ENCODE peak calls at places on chromosomes 16 and 17, in five cellular contexts. One of them, this sample, is unnamed.
A peak's percentile ranks its signal among the peaks of the same experiment; 100 is the strongest.

GRCh38 chr17:51029568-51030463 is 90.9 kb downstream of the SPAG9 start:
- DNase-seq in fibroblast of lung: peak; percentile 73
- DNase-seq in mucosa of descending colon: no peak
- DNase-seq in heart left ventricle: no peak
- DNase-seq in BE2C: no peak
- DNase-seq in this sample: peak; percentile 20

GRCh38 chr17:2571523-2572303 is 21.7 kb upstream of the PAFAH1B1 start:
- DNase-seq in fibroblast of lung: no peak
- DNase-seq in BE2C: no peak
- DNase-seq in mucosa of descending colon: no peak
- DNase-seq in heart left ventricle: no peak
- DNase-seq in this sample: no peak

GRCh38 chr17:31584436-31585279 is 193.2 kb downstream of the RAB11FIP4 start:
- DNase-seq in BE2C: no peak
- DNase-seq in fibroblast of lung: no peak
- DNase-seq in heart left ventricle: no peak
- DNase-seq in mucosa of descending colon: no peak
- DNase-seq in this sample: no peak

GRCh38 chr17:633641-634091 is 81.0 kb downstream of the VPS53 start:
- DNase-seq in heart left ventricle: peak; percentile 22
- DNase-seq in mucosa of descending colon: no peak
- DNase-seq in BE2C: no peak
- DNase-seq in fibroblast of lung: no peak
- DNase-seq in this sample: no peak

GRCh38 chr17:27817731-27818130 is 17.4 kb upstream of the NOS2 start:
- DNase-seq in mucosa of descending colon: no peak
- DNase-seq in heart left ventricle: no peak
- DNase-seq in BE2C: no peak
- DNase-seq in fibroblast of lung: no peak
- DNase-seq in this sample: peak; percentile 25

GRCh38 chr17:71342726-71343125 is 778.1 kb upstream of the SOX9 start:
- DNase-seq in mucosa of descending colon: no peak
- DNase-seq in heart left ventricle: no peak
- DNase-seq in BE2C: no peak
- DNase-seq in fibroblast of lung: no peak
- DNase-seq in this sample: no peak

GRCh38 chr16:77849640-77850258 is 61.4 kb downstream of the VAT1L start:
- DNase-seq in mucosa of descending colon: no peak
- DNase-seq in heart left ventricle: no peak
- DNase-seq in BE2C: no peak
- DNase-seq in fibroblast of lung: no peak
- DNase-seq in this sample: no peak

GRCh38 chr17:7178973-7179316 is 225 bp downstream of the ASGR1 start:
- DNase-seq in heart left ventricle: no peak
- DNase-seq in mucosa of descending colon: no peak
- DNase-seq in fibroblast of lung: no peak
- DNase-seq in BE2C: no peak
- DNase-seq in this sample: no peak

GRCh38 chr16:52068447-52069074 is 478.4 kb downstream of the TOX3 start:
- DNase-seq in BE2C: peak; percentile 20
- DNase-seq in mucosa of descending colon: peak; percentile 64
- DNase-seq in heart left ventricle: no peak
- DNase-seq in fibroblast of lung: peak; percentile 20
- DNase-seq in this sample: no peak

GRCh38 chr17:55289978-55290377 is 25.2 kb downstream of the HLF start:
- DNase-seq in heart left ventricle: no peak
- DNase-seq in fibroblast of lung: peak; percentile 19
- DNase-seq in mucosa of descending colon: no peak
- DNase-seq in BE2C: no peak
- DNase-seq in this sample: no peak

GRCh38 chr17:1647802-1648581 is 1.7 kb downstream of the RILP start:
- DNase-seq in BE2C: peak; percentile 26
- DNase-seq in mucosa of descending colon: no peak
- DNase-seq in fibroblast of lung: no peak
- DNase-seq in heart left ventricle: peak; percentile 57
- DNase-seq in this sample: no peak

GRCh38 chr17:73170921-73171320 is 6.1 kb downstream of the SSTR2 start:
- DNase-seq in heart left ventricle: no peak
- DNase-seq in mucosa of descending colon: no peak
- DNase-seq in BE2C: no peak
- DNase-seq in fibroblast of lung: no peak
- DNase-seq in this sample: no peak

GRCh38 chr17:37476431-37477130 is 13.1 kb upstream of the DUSP14 start:
- DNase-seq in BE2C: no peak
- DNase-seq in mucosa of descending colon: peak; percentile 29
- DNase-seq in heart left ventricle: peak; percentile 35
- DNase-seq in fibroblast of lung: peak; percentile 68
- DNase-seq in this sample: no peak

GRCh38 chr16:90077757-90078593 is 844 bp upstream of the PRDM7 start:
- DNase-seq in BE2C: peak; percentile 52
- DNase-seq in fibroblast of lung: peak; percentile 42
- DNase-seq in heart left ventricle: no peak
- DNase-seq in mucosa of descending colon: peak; percentile 19
- DNase-seq in this sample: peak; percentile 49
- TF ChIP-seq CTCF in BE2C: peak; percentile 16
- TF ChIP-seq CTCF in fibroblast of lung: no peak
- TF ChIP-seq CTCF in heart left ventricle: no peak
- TF ChIP-seq CTCF in mucosa of descending colon: no peak
- TF ChIP-seq CTCF in this sample: no peak

GRCh38 chr17:56913867-56914640 is at the start of gene TRIM25:
- DNase-seq in heart left ventricle: peak; percentile 94
- DNase-seq in fibroblast of lung: peak; percentile 88
- DNase-seq in mucosa of descending colon: peak; percentile 98
- DNase-seq in BE2C: peak; percentile 93
- DNase-seq in this sample: peak; percentile 96
- H3K4me3 ChIP-seq in heart left ventricle: peak within 1 kb of the TSS; percentile 81
- H3K4me3 ChIP-seq in fibroblast of lung: peak within 1 kb of the TSS; percentile 90
- H3K4me3 ChIP-seq in mucosa of descending colon: peak within 1 kb of the TSS; percentile 69
- H3K4me3 ChIP-seq in BE2C: peak within 1 kb of the TSS; percentile 92
- H3K4me3 ChIP-seq in this sample: peak within 1 kb of the TSS; percentile 94

GRCh38 chr17:80474231-80474932 is 2.0 kb downstream of the NPTX1 start:
- DNase-seq in BE2C: no peak
- DNase-seq in mucosa of descending colon: no peak
- DNase-seq in fibroblast of lung: peak; percentile 44
- DNase-seq in heart left ventricle: no peak
- DNase-seq in this sample: peak; percentile 71
- TF ChIP-seq CTCF in BE2C: peak; percentile 31
- TF ChIP-seq CTCF in mucosa of descending colon: no peak
- TF ChIP-seq CTCF in fibroblast of lung: peak; percentile 11
- TF ChIP-seq CTCF in heart left ventricle: no peak
- TF ChIP-seq CTCF in this sample: no peak

GRCh38 chr17:16463341-16464000 is 28.5 kb downstream of the LRRC75A start:
- DNase-seq in mucosa of descending colon: peak; percentile 96
- DNase-seq in fibroblast of lung: peak; percentile 59
- DNase-seq in BE2C: peak; percentile 67
- DNase-seq in heart left ventricle: peak; percentile 60
- DNase-seq in this sample: peak; percentile 82
- H3K4me3 ChIP-seq in mucosa of descending colon: no peak overlapping the region
- H3K4me3 ChIP-seq in fibroblast of lung: no peak overlapping the region
- H3K4me3 ChIP-seq in BE2C: no peak overlapping the region
- H3K4me3 ChIP-seq in heart left ventricle: no peak overlapping the region
- H3K4me3 ChIP-seq in this sample: no peak overlapping the region

DNA sequence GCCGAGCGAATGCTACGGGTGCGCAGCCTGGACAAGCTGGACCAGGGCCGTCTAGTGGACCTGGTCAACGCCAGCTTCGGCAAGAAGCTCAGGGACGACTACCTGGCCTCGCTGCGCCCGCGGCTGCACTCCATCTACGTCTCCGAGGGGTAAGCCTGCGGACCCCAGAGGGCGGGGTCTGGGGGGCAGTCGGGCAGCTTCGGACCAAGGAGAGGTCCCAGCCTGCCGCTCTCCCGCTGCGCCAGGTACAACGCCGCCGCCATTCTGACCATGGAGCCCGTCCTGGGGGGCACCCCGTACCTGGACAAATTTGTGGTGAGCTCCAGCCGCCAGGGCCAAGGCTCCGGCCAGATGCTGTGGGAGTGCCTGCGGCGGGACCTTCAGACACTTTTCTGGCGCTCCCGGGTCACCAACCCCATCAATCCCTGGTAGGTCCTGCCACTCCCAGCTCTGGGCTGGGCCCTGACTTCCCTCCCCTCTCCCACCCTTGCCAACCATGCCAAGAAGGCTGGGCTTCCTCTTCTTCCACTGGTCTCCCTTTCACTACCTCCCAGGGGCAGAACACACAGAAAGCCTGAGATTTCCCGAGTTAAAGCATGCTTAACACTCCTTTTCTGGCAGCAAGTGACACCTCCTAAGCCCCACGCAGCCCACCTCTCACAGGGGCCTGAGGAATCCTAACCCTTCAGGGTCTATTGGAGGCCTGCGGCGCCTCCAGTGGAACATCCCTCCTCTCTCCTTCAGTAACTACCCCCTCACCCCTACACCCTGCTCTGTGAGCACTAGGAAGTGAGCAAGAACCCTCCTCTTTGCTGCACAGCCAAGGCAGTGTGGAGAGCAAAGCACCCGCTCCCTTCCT is 3.2 kb downstream of the NAGS start:
- DNase-seq in heart left ventricle: no peak
- DNase-seq in fibroblast of lung: no peak
- DNase-seq in BE2C: no peak
- DNase-seq in mucosa of descending colon: peak; percentile 40
- DNase-seq in this sample: peak; percentile 41
- TF ChIP-seq CTCF in heart left ventricle: no peak
- TF ChIP-seq CTCF in fibroblast of lung: no peak
- TF ChIP-seq CTCF in BE2C: no peak
- TF ChIP-seq CTCF in mucosa of descending colon: no peak
- TF ChIP-seq CTCF in this sample: no peak

GRCh38 chr17:74430385-74430705 is 1.5 kb upstream of the GPRC5C start:
- DNase-seq in heart left ventricle: no peak
- DNase-seq in fibroblast of lung: no peak
- DNase-seq in mucosa of descending colon: no peak
- DNase-seq in BE2C: no peak
- DNase-seq in this sample: no peak

GRCh38 chr17:74430706-74431567 is 951 bp upstream of the GPRC5C start:
- DNase-seq in heart left ventricle: peak; percentile 83
- DNase-seq in fibroblast of lung: peak; percentile 27
- DNase-seq in BE2C: peak; percentile 47
- DNase-seq in mucosa of descending colon: peak; percentile 88
- DNase-seq in this sample: no peak

GRCh38 chr17:74427763-74428153 is 4.1 kb upstream of the GPRC5C start:
- DNase-seq in BE2C: no peak
- DNase-seq in heart left ventricle: no peak
- DNase-seq in fibroblast of lung: no peak
- DNase-seq in mucosa of descending colon: no peak
- DNase-seq in this sample: no peak

GRCh38 chr17:74431568-74432483 is at the start of gene GPRC5C:
- DNase-seq in BE2C: peak; percentile 29
- DNase-seq in heart left ventricle: peak; percentile 80
- DNase-seq in mucosa of descending colon: peak; percentile 98
- DNase-seq in fibroblast of lung: no peak
- DNase-seq in this sample: no peak

GRCh38 chr17:74429604-74430384 is 2.1 kb upstream of the GPRC5C start:
- DNase-seq in BE2C: no peak
- DNase-seq in fibroblast of lung: no peak
- DNase-seq in mucosa of descending colon: peak; percentile 70
- DNase-seq in heart left ventricle: peak; percentile 40
- DNase-seq in this sample: no peak
- H3K4me3 ChIP-seq in BE2C: no peak overlapping the region
- H3K4me3 ChIP-seq in fibroblast of lung: no peak overlapping the region
- H3K4me3 ChIP-seq in mucosa of descending colon: no peak overlapping the region
- H3K4me3 ChIP-seq in heart left ventricle: peak overlapping the region; percentile 70
- H3K4me3 ChIP-seq in this sample: no peak overlapping the region

GRCh38 chr16:66660422-66661209 is 35.9 kb downstream of the CMTM4 start:
- DNase-seq in BE2C: peak; percentile 90
- DNase-seq in heart left ventricle: peak; percentile 71
- DNase-seq in mucosa of descending colon: peak; percentile 43
- DNase-seq in fibroblast of lung: peak; percentile 74
- DNase-seq in this sample: peak; percentile 88
- TF ChIP-seq CTCF in BE2C: peak; percentile 47
- TF ChIP-seq CTCF in heart left ventricle: no peak
- TF ChIP-seq CTCF in mucosa of descending colon: no peak
- TF ChIP-seq CTCF in fibroblast of lung: peak; percentile 33
- TF ChIP-seq CTCF in this sample: peak; percentile 37

GRCh38 chr17:43034623-43035293 is 9.7 kb downstream of the RND2 start:
- DNase-seq in fibroblast of lung: no peak
- DNase-seq in heart left ventricle: no peak
- DNase-seq in mucosa of descending colon: no peak
- DNase-seq in BE2C: no peak
- DNase-seq in this sample: no peak
- H3K4me3 ChIP-seq in fibroblast of lung: no peak overlapping the region
- H3K4me3 ChIP-seq in heart left ventricle: no peak overlapping the region
- H3K4me3 ChIP-seq in mucosa of descending colon: no peak overlapping the region
- H3K4me3 ChIP-seq in BE2C: peak overlapping the region; percentile 21
- H3K4me3 ChIP-seq in this sample: no peak overlapping the region

This sample was measured in foreskin fibroblast.